ENCODE peak calls at places on chromosome 20, in five cellular contexts. One of them, this sample, is unnamed.
A peak's percentile ranks its signal among the peaks of the same experiment; 100 is the strongest.

GRCh38 chr20:44075191-44075949 is 111.6 kb downstream of the JPH2 start:
- DNase-seq in progenitor cell of endocrine pancreas: no peak
- DNase-seq in T follicular helper cell: no peak
- DNase-seq in AG08396: no peak
- DNase-seq in CD8-positive, alpha-beta memory T cell: no peak
- DNase-seq in this sample: peak; percentile 64

GRCh38 chr20:4014031-4014474 is 1.3 kb downstream of the RNF24 start:
- DNase-seq in T follicular helper cell: no peak
- DNase-seq in AG08396: peak; percentile 55
- DNase-seq in progenitor cell of endocrine pancreas: no peak
- DNase-seq in CD8-positive, alpha-beta memory T cell: peak; percentile 55
- DNase-seq in this sample: no peak

GRCh38 chr20:16385891-16386290 is 187.4 kb downstream of the KIF16B start:
- DNase-seq in AG08396: no peak
- DNase-seq in progenitor cell of endocrine pancreas: no peak
- DNase-seq in T follicular helper cell: no peak
- DNase-seq in CD8-positive, alpha-beta memory T cell: no peak
- DNase-seq in this sample: no peak

GRCh38 chr20:38357653-38358207 is 11.4 kb downstream of the LBP start:
- DNase-seq in progenitor cell of endocrine pancreas: no peak
- DNase-seq in CD8-positive, alpha-beta memory T cell: no peak
- DNase-seq in AG08396: no peak
- DNase-seq in T follicular helper cell: no peak
- DNase-seq in this sample: no peak

GRCh38 chr20:44448753-44449546 is 26.7 kb upstream of the TTPAL start:
- DNase-seq in AG08396: no peak
- DNase-seq in T follicular helper cell: no peak
- DNase-seq in CD8-positive, alpha-beta memory T cell: no peak
- DNase-seq in progenitor cell of endocrine pancreas: no peak
- DNase-seq in this sample: no peak

GRCh38 chr20:37850724-37851123 is 52.2 kb upstream of the VSTM2L start:
- DNase-seq in AG08396: no peak
- DNase-seq in CD8-positive, alpha-beta memory T cell: no peak
- DNase-seq in T follicular helper cell: no peak
- DNase-seq in progenitor cell of endocrine pancreas: no peak
- DNase-seq in this sample: no peak

GRCh38 chr20:12201289-12201991 is 283.7 kb downstream of the BTBD3 start:
- DNase-seq in progenitor cell of endocrine pancreas: no peak
- DNase-seq in AG08396: peak; percentile 11
- DNase-seq in CD8-positive, alpha-beta memory T cell: no peak
- DNase-seq in T follicular helper cell: no peak
- DNase-seq in this sample: no peak

GRCh38 chr20:49594929-49595311 is 27.0 kb upstream of the PTGIS start:
- DNase-seq in progenitor cell of endocrine pancreas: no peak
- DNase-seq in CD8-positive, alpha-beta memory T cell: no peak
- DNase-seq in T follicular helper cell: no peak
- DNase-seq in AG08396: no peak
- DNase-seq in this sample: no peak

GRCh38 chr20:33444797-33445560 is 1.4 kb upstream of the SNTA1 start:
- DNase-seq in progenitor cell of endocrine pancreas: no peak
- DNase-seq in AG08396: no peak
- DNase-seq in T follicular helper cell: peak; percentile 7
- DNase-seq in CD8-positive, alpha-beta memory T cell: no peak
- DNase-seq in this sample: no peak

GRCh38 chr20:11807070-11807741 is 110.5 kb upstream of the BTBD3 start:
- DNase-seq in progenitor cell of endocrine pancreas: no peak
- DNase-seq in AG08396: peak; percentile 79
- DNase-seq in T follicular helper cell: no peak
- DNase-seq in CD8-positive, alpha-beta memory T cell: no peak
- DNase-seq in this sample: no peak

GRCh38 chr20:35947489-35947888 is 6.8 kb downstream of the SCAND1 start:
- DNase-seq in AG08396: peak; percentile 20
- DNase-seq in T follicular helper cell: no peak
- DNase-seq in progenitor cell of endocrine pancreas: no peak
- DNase-seq in CD8-positive, alpha-beta memory T cell: no peak
- DNase-seq in this sample: no peak

GRCh38 chr20:34886122-34886521 is 9.7 kb downstream of the ACSS2 start:
- DNase-seq in CD8-positive, alpha-beta memory T cell: no peak
- DNase-seq in progenitor cell of endocrine pancreas: no peak
- DNase-seq in T follicular helper cell: no peak
- DNase-seq in AG08396: no peak
- DNase-seq in this sample: no peak

GRCh38 chr20:3248167-3248992 is 9.4 kb upstream of the SLC4A11 start:
- DNase-seq in progenitor cell of endocrine pancreas: no peak
- DNase-seq in CD8-positive, alpha-beta memory T cell: no peak
- DNase-seq in T follicular helper cell: no peak
- DNase-seq in AG08396: no peak
- DNase-seq in this sample: no peak

GRCh38 chr20:39660251-39660650 is 698.1 kb downstream of the DHX35 start:
- DNase-seq in CD8-positive, alpha-beta memory T cell: no peak
- DNase-seq in T follicular helper cell: no peak
- DNase-seq in AG08396: no peak
- DNase-seq in progenitor cell of endocrine pancreas: no peak
- DNase-seq in this sample: no peak

GRCh38 chr20:47464380-47465101 is 37.1 kb upstream of the NCOA3 start:
- DNase-seq in progenitor cell of endocrine pancreas: no peak
- DNase-seq in T follicular helper cell: no peak
- DNase-seq in AG08396: peak; percentile 67
- DNase-seq in CD8-positive, alpha-beta memory T cell: no peak
- DNase-seq in this sample: no peak

GRCh38 chr20:38200646-38201045 is 35.6 kb upstream of the TGM2 start:
- DNase-seq in T follicular helper cell: no peak
- DNase-seq in CD8-positive, alpha-beta memory T cell: no peak
- DNase-seq in progenitor cell of endocrine pancreas: no peak
- DNase-seq in AG08396: no peak
- DNase-seq in this sample: no peak

GRCh38 chr20:18795366-18795765 is 18.2 kb upstream of the SCP2D1 start:
- DNase-seq in AG08396: no peak
- DNase-seq in CD8-positive, alpha-beta memory T cell: no peak
- DNase-seq in progenitor cell of endocrine pancreas: no peak
- DNase-seq in T follicular helper cell: no peak
- DNase-seq in this sample: no peak

GRCh38 chr20:52601295-52601971 is 370.7 kb upstream of the TSHZ2 start:
- DNase-seq in CD8-positive, alpha-beta memory T cell: no peak
- DNase-seq in progenitor cell of endocrine pancreas: no peak
- DNase-seq in AG08396: no peak
- DNase-seq in T follicular helper cell: no peak
- DNase-seq in this sample: no peak

This sample was measured in vagina.